ENCODE peak calls at places on chromosomes 2 and 18, in eight cellular contexts. S is GM13977, J is AG04449, F is WTC11, P is omental fat pad, C is fibroblast of pulmonary artery, R is WERI-Rb-1, U is astrocyte. H is an unnamed sample.

GRCh38 chr2:200814276-200814815 is 2.6 kb downstream of the BZW1 start:
- DNase-seq in P (no peak), J (no peak), S (peak), R (no peak), U (no peak), F (no peak), C (no peak), H (no peak)

GRCh38 chr2:38671946-38672345 is 6.0 kb downstream of the GALM start:
- DNase-seq in J (no peak), R (no peak), P (no peak), C (no peak), S (no peak), F (no peak), U (no peak), H (no peak)

GRCh38 chr18:23503967-23504352 is 649 bp downstream of the RMC1 start:
- DNase-seq in P (no peak), S (no peak), C (peak), J (no peak), U (no peak), F (no peak), R (no peak), H (no peak)

GRCh38 chr18:55762424-55762823 is 174.4 kb upstream of the TCF4 start:
- DNase-seq in R (no peak), P (no peak), U (no peak), S (no peak), F (no peak), C (no peak), J (no peak), H (no peak)

GRCh38 chr2:105179469-105180372 is 61.8 kb upstream of the GPR45 start:
- DNase-seq in J (no peak), R (peak), P (no peak), S (peak), U (peak), C (peak), F (peak), H (no peak)

GRCh38 chr2:173667415-173667814 is 297.8 kb downstream of the SP3 start:
- DNase-seq in C (peak), R (peak), U (no peak), F (no peak), S (no peak), P (no peak), J (no peak), H (no peak)

GRCh38 chr2:86298411-86299390 is 38.7 kb downstream of the REEP1 start:
- DNase-seq in P (no peak), C (peak), U (no peak), S (no peak), F (peak), J (no peak), R (peak), H (no peak)

GRCh38 chr2:196750977-196751631 is 48.4 kb downstream of the GTF3C3 start:
- DNase-seq in F (peak), C (peak), J (peak), R (peak), U (peak), P (no peak), S (peak), H (peak)

GRCh38 chr18:24368749-24369148 is 28.9 kb downstream of the OSBPL1A start:
- DNase-seq in S (no peak), C (no peak), R (no peak), F (no peak), J (no peak), U (no peak), P (no peak), H (no peak)

GRCh38 chr2:201797175-201797840 is 9.0 kb upstream of the CDK15 start:
- DNase-seq in J (peak), P (no peak), S (no peak), C (peak), R (no peak), F (no peak), U (peak), H (no peak)

GRCh38 chr2:28454016-28454930 is 41.6 kb upstream of the PLB1 start:
- DNase-seq in C (no peak), F (no peak), R (no peak), P (no peak), U (no peak), J (peak), S (no peak), H (no peak)

GRCh38 chr2:21544392-21544791 is 420.6 kb downstream of the TDRD15 start:
- DNase-seq in S (no peak), U (no peak), R (no peak), P (no peak), J (no peak), F (no peak), C (no peak), H (no peak)

GRCh38 chr2:112765251-112765650 is 842 bp upstream of the CKAP2L start:
- DNase-seq in P (no peak), R (no peak), F (no peak), S (no peak), C (no peak), J (no peak), U (no peak), H (no peak)

GRCh38 chr2:81328968-81329367 is 1024.4 kb upstream of the LRRTM1 start:
- DNase-seq in C (no peak), U (no peak), F (no peak), S (no peak), P (no peak), J (no peak), R (no peak), H (no peak)

GRCh38 chr2:81327916-81328315 is 1023.4 kb upstream of the LRRTM1 start:
- DNase-seq in S (no peak), P (no peak), U (no peak), R (no peak), C (no peak), F (no peak), J (no peak), H (no peak)

DNA sequence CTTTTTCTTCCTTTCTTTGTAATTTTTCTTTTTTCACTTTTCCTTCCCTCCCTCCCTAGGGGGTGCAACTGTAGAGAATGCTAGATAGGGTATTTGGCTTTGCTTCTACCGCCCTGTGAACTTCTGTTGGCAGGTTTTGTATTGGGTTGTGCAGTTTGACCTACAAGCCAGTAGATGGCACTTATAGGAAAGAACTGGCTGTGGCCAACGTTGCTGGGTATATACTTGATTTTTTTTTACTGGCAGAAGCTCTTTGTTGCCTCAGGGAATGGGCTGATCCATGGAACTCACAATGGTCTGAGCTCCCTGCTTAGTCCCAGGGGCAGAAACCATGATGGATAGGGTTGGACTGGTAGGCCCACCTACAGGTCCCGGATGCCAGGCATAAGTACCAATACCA is 1019.5 kb upstream of the LRRTM1 start:
- DNase-seq in F (peak), U (no peak), S (no peak), C (peak), J (no peak), R (peak), P (no peak), H (no peak)
- TF ChIP-seq CTCF in F (peak), U (no peak), S (peak), C (peak), J (no peak), R (peak), P (no peak), H (peak)

DNA sequence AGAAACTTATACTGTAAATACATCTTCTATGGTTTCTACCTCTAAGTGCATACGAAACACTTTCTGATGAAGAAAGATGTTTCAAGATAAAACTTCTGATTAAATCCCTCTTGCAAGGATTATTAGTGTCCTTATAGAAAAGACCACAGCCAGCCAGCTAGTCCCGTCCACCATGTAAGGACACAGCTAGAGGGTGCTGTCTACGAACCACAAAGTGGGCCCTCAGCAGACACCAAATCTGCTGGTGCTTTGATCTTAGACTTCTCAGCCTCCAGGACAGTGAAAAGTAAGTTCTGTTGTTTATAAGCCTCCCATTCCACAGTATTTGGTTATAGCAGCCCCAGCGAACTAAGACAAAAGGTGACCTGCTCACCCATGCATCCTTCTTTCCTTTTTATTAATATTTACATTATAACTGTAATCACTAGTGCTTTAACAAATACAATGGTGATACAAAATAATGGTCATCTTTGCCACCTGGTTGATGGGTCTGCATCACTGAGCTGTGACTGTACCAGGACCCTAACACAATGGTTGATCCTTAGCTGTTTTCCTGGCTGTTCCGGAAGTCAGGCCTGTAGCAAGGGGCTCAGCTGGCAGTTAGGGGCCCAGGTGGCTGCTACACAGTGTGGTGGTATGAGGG is 108.4 kb upstream of the SMAD7 start:
- DNase-seq in C (peak), P (no peak), R (peak), J (no peak), F (no peak), S (no peak), U (no peak), H (no peak)
- TF ChIP-seq CTCF in C (peak), P (no peak), R (peak), J (peak), F (no peak), S (peak), U (no peak), H (no peak)

DNA sequence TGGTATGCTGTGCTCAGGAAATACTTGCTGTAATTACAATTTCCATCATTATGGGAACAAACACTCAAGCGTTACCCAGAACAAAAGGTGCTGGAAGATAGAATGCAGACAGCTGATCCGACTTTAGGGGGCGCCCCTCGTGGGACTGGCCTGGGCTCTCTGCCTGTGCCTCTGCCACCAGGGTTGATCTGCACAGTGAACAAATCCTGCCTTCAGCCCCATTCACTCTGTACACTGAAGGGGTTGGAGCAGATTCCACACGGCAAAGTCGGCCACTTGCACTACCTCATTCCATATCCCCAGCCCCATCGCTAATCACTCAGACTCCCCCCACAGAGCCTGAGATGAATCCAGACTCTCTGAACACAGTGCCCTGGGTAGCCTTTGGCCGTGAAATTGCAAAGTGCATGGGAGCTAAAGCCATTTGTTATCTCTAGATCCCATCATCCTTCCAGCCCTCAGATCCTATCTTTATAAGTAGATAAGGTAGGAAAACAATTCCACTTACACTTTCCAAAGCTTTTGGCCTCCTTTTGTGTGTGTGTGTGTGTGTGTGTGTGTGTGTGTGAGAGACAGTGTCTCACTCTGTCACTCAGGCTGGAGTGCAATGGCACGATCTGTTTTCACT is 69.3 kb downstream of the INPP5D start:
- DNase-seq in U (no peak), R (peak), F (peak), P (no peak), C (no peak), S (no peak), J (no peak), H (peak)
- TF ChIP-seq CTCF in U (no peak), R (peak), F (peak), P (no peak), C (peak), S (no peak), J (no peak), H (no peak)

GRCh38 chr18:48950536-48951447 is at the start of gene SMAD7:
- DNase-seq in P (no peak), S (peak), J (no peak), F (no peak), C (peak), U (no peak), R (no peak), H (no peak)

GRCh38 chr18:48949051-48949605 is 1.6 kb downstream of the SMAD7 start:
- DNase-seq in U (no peak), C (peak), P (no peak), F (no peak), J (no peak), R (peak), S (peak), H (no peak)

GRCh38 chr18:48948112-48949050 is 2.4 kb downstream of the SMAD7 start:
- DNase-seq in S (peak), C (peak), U (peak), R (peak), J (no peak), P (no peak), F (peak), H (peak)

GRCh38 chr18:48951448-48952286 is 902 bp upstream of the SMAD7 start:
- DNase-seq in U (peak), P (no peak), F (peak), J (no peak), R (peak), C (peak), S (peak), H (peak)

DNA sequence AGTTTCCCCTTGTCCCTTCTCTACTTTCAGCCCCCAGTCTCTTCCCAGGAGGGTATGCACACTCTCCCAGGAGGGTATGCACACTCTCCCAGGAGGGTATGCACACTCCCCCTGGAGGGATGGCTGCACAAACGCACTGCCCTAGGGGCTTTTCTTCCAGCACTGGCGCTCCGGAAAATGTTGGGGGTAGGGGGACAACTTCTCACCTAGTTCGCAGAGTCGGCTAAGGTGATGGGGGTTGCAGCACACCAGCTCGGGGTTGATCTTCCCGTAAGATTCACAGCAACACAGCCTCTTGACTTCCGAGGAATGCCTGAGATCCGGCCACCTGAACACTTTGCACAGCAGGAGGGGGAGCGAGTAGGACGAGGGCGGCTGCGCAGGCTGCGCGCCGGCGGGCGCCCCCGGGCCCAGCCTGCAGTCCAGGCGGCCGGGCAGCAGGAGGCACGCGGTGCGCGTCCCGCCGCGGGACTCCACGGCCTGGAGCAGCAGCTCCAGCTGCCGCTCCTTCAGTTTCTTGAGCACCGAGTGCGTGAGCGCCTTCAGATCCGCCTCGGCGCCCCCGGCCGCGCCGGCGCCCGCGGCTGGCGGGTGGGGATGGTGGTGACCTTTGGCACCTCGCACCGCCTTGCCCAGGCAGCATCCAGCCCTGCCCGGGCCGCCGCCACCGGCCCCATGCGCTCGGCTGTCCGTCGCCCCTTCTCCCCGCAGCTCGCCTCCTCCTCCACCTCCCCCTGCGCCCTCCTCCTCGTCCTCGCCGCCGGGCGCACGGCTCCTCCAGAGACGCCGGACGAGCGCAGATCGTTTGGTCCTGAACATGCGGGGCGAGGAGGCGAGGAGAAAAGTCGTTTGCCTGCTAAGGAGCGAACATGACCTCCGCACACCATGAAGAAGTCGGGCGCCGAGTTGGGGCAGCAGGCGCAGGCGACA is 894 bp downstream of the SMAD7 start:
- DNase-seq in U (no peak), R (peak), S (peak), J (no peak), F (peak), C (peak), P (no peak), H (peak)
- TF ChIP-seq CTCF in U (no peak), R (peak), S (peak), J (peak), F (no peak), C (no peak), P (no peak), H (no peak)

GRCh38 chr2:175026385-175026784 is 21.2 kb upstream of the CHN1 start:
- DNase-seq in P (no peak), U (no peak), S (no peak), R (no peak), C (no peak), J (no peak), F (no peak), H (no peak)

GRCh38 chr2:175034728-175035127 is 29.5 kb upstream of the CHN1 start:
- DNase-seq in C (no peak), P (no peak), J (no peak), U (no peak), F (no peak), S (no peak), R (no peak), H (no peak)

GRCh38 chr2:175025946-175026345 is 20.8 kb upstream of the CHN1 start:
- DNase-seq in S (no peak), U (no peak), J (no peak), P (no peak), R (no peak), F (no peak), C (peak), H (no peak)

GRCh38 chr2:175027755-175028154 is 22.6 kb upstream of the CHN1 start:
- DNase-seq in U (no peak), R (no peak), F (no peak), C (no peak), P (no peak), J (no peak), S (no peak), H (no peak)

DNA sequence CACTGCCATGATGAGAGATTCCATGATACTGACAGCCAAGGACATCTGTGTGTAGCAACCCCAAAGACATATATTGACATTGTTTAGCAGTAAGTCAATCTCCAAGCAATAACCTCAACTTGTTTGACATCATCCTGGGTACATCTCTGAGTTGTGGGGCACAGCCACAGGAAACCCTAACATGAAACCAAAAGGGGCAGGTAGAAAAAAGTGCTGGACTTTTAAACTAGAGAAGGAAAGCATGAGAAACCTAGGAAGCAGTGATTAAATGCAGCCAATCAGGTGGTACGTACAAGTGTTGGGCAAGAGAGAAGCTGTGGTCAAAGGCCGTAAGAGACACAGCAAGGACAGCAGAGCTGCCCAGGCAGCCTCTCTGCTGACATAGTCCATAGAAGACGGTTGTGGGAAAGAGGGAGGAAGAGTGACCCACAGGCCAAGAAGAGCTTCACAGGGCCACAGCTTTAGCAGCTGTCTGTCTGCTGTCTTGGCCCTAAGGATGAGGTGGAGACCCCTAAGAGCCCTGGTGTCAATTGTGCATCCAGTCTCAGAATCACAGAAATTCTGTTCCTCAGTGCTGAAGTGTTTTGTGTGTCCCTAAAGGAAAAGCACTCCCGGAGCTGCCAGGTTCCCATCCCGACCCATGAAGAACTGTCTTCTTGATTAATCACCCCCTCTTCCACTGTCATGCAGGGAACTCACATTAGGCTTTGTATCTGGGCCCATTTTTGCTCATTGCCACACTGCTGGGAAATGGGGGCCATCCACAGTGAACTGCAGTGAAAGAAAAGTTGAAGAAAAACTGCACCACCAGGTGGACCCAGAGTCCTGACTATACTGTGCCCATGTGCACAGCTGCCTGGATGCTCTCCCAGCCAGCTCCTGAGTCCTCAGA is 25.4 kb upstream of the CHN1 start:
- DNase-seq in P (no peak), F (peak), J (peak), U (peak), S (no peak), C (peak), R (peak), H (peak)
- TF ChIP-seq CTCF in P (no peak), F (peak), J (peak), U (peak), S (peak), C (peak), R (peak), H (peak)

GRCh38 chr2:47313728-47314127 is 89.2 kb upstream of the MSH2 start:
- DNase-seq in U (no peak), P (no peak), F (peak), S (no peak), J (no peak), C (no peak), R (no peak), H (no peak)
- TF ChIP-seq CTCF in U (no peak), P (no peak), F (no peak), S (peak), J (no peak), C (peak), R (peak), H (no peak)

GRCh38 chr2:114548151-114548550 is 105.7 kb downstream of the DPP10 start:
- DNase-seq in C (no peak), U (no peak), F (no peak), P (no peak), J (no peak), S (no peak), R (no peak), H (no peak)

GRCh38 chr2:114545052-114545451 is 102.6 kb downstream of the DPP10 start:
- DNase-seq in S (no peak), J (no peak), U (no peak), P (no peak), C (no peak), R (peak), F (no peak), H (no peak)

GRCh38 chr2:114537777-114538176 is 95.3 kb downstream of the DPP10 start:
- DNase-seq in C (no peak), F (no peak), J (no peak), P (no peak), U (no peak), R (no peak), S (no peak), H (no peak)

GRCh38 chr2:114546511-114546910 is 104.1 kb downstream of the DPP10 start:
- DNase-seq in S (no peak), C (no peak), R (no peak), P (no peak), J (no peak), U (no peak), F (no peak), H (no peak)

GRCh38 chr2:114543106-114543806 is 100.8 kb downstream of the DPP10 start:
- DNase-seq in F (no peak), P (no peak), U (no peak), J (no peak), S (no peak), C (peak), R (peak), H (no peak)
- TF ChIP-seq CTCF in F (no peak), P (no peak), U (no peak), J (no peak), S (peak), C (peak), R (no peak), H (no peak)